ENCODE peak calls at places on chromosomes 12 and 14, in five cellular contexts. One of them, this sample, is unnamed.

GRCh38 chr14:37032863-37033262 is 139.5 kb downstream of the SLC25A21 start:
- DNase-seq in HCT116: no peak
- DNase-seq in hepatocyte: no peak
- DNase-seq in MM.1S: no peak
- DNase-seq in neural progenitor cell: no peak
- DNase-seq in this sample: no peak

GRCh38 chr14:93086441-93087055 is 29.2 kb downstream of the ITPK1 start:
- DNase-seq in HCT116: no peak
- DNase-seq in hepatocyte: no peak
- DNase-seq in MM.1S: peak
- DNase-seq in neural progenitor cell: no peak
- DNase-seq in this sample: no peak

GRCh38 chr14:105508069-105508468 is 17.0 kb downstream of the TEDC1 start:
- DNase-seq in HCT116: no peak
- DNase-seq in hepatocyte: no peak
- DNase-seq in MM.1S: no peak
- DNase-seq in neural progenitor cell: no peak
- DNase-seq in this sample: no peak

GRCh38 chr12:10900972-10901371 is 8.4 kb downstream of the TAS2R13 start:
- DNase-seq in HCT116: no peak
- DNase-seq in hepatocyte: no peak
- DNase-seq in MM.1S: no peak
- DNase-seq in neural progenitor cell: no peak
- DNase-seq in this sample: no peak

GRCh38 chr14:69346710-69347109 is 51.4 kb downstream of the ERH start:
- DNase-seq in HCT116: no peak
- DNase-seq in hepatocyte: peak
- DNase-seq in MM.1S: no peak
- DNase-seq in neural progenitor cell: peak
- DNase-seq in this sample: no peak

GRCh38 chr12:76883151-76883550 is 4.3 kb upstream of the CSRP2 start:
- DNase-seq in HCT116: no peak
- DNase-seq in hepatocyte: no peak
- DNase-seq in MM.1S: no peak
- DNase-seq in neural progenitor cell: no peak
- DNase-seq in this sample: no peak

GRCh38 chr12:83015390-83016225 is 328.9 kb downstream of the TMTC2 start:
- DNase-seq in HCT116: peak
- DNase-seq in hepatocyte: no peak
- DNase-seq in MM.1S: no peak
- DNase-seq in neural progenitor cell: no peak
- DNase-seq in this sample: no peak

GRCh38 chr12:25977047-25977446 is 18.6 kb downstream of the RASSF8 start:
- DNase-seq in HCT116: no peak
- DNase-seq in hepatocyte: no peak
- DNase-seq in MM.1S: no peak
- DNase-seq in neural progenitor cell: peak
- DNase-seq in this sample: no peak

GRCh38 chr14:96502621-96503251 is 554 bp downstream of the PAPOLA start:
- DNase-seq in HCT116: no peak
- DNase-seq in hepatocyte: peak
- DNase-seq in MM.1S: peak
- DNase-seq in neural progenitor cell: peak
- DNase-seq in this sample: peak

GRCh38 chr12:101166866-101167265 is 43.2 kb downstream of the SLC5A8 start:
- DNase-seq in HCT116: no peak
- DNase-seq in hepatocyte: no peak
- DNase-seq in MM.1S: no peak
- DNase-seq in neural progenitor cell: no peak
- DNase-seq in this sample: no peak

GRCh38 chr14:86055512-86055911 is 525.6 kb downstream of the FLRT2 start:
- DNase-seq in HCT116: no peak
- DNase-seq in hepatocyte: no peak
- DNase-seq in MM.1S: no peak
- DNase-seq in neural progenitor cell: peak
- DNase-seq in this sample: peak

GRCh38 chr14:58666737-58667136 is 29.0 kb downstream of the DACT1 start:
- DNase-seq in HCT116: no peak
- DNase-seq in hepatocyte: no peak
- DNase-seq in MM.1S: no peak
- DNase-seq in neural progenitor cell: no peak
- DNase-seq in this sample: no peak

GRCh38 chr14:20143911-20144310 is 5.3 kb downstream of the OR4N5 start:
- DNase-seq in HCT116: no peak
- DNase-seq in hepatocyte: no peak
- DNase-seq in MM.1S: no peak
- DNase-seq in neural progenitor cell: no peak
- DNase-seq in this sample: no peak

GRCh38 chr12:1797011-1797901 is 23.1 kb upstream of the LRTM2 start:
- DNase-seq in HCT116: no peak
- DNase-seq in hepatocyte: no peak
- DNase-seq in MM.1S: peak
- DNase-seq in neural progenitor cell: no peak
- DNase-seq in this sample: no peak

GRCh38 chr12:131896080-131896810 is 1.8 kb downstream of the ULK1 start:
- DNase-seq in HCT116: peak
- DNase-seq in hepatocyte: peak
- DNase-seq in MM.1S: peak
- DNase-seq in neural progenitor cell: peak
- DNase-seq in this sample: peak

GRCh38 chr14:45902241-45902640 is 649.2 kb upstream of the MIS18BP1 start:
- DNase-seq in HCT116: no peak
- DNase-seq in hepatocyte: no peak
- DNase-seq in MM.1S: no peak
- DNase-seq in neural progenitor cell: no peak
- DNase-seq in this sample: no peak

GRCh38 chr12:85155791-85156190 is 119.6 kb downstream of the LRRIQ1 start:
- DNase-seq in HCT116: peak
- DNase-seq in hepatocyte: peak
- DNase-seq in MM.1S: peak
- DNase-seq in neural progenitor cell: peak
- DNase-seq in this sample: peak

GRCh38 chr12:106138279-106138645 is 492 bp downstream of the NUAK1 start:
- DNase-seq in HCT116: no peak
- DNase-seq in hepatocyte: peak
- DNase-seq in MM.1S: no peak
- DNase-seq in neural progenitor cell: no peak
- DNase-seq in this sample: no peak

GRCh38 chr12:23576372-23576771 is 373.1 kb downstream of the SOX5 start:
- DNase-seq in HCT116: no peak
- DNase-seq in hepatocyte: no peak
- DNase-seq in MM.1S: peak
- DNase-seq in neural progenitor cell: no peak
- DNase-seq in this sample: no peak

GRCh38 chr14:69715725-69716482 is 51.0 kb upstream of the SRSF5 start:
- DNase-seq in HCT116: no peak
- DNase-seq in hepatocyte: peak
- DNase-seq in MM.1S: no peak
- DNase-seq in neural progenitor cell: no peak
- DNase-seq in this sample: no peak

GRCh38 chr14:94375552-94376107 is 12.8 kb downstream of the SERPINA1 start:
- DNase-seq in HCT116: no peak
- DNase-seq in hepatocyte: no peak
- DNase-seq in MM.1S: no peak
- DNase-seq in neural progenitor cell: no peak
- DNase-seq in this sample: no peak

GRCh38 chr12:116125981-116126566 is 151.4 kb downstream of the MED13L start:
- DNase-seq in HCT116: no peak
- DNase-seq in hepatocyte: no peak
- DNase-seq in MM.1S: no peak
- DNase-seq in neural progenitor cell: peak
- DNase-seq in this sample: no peak

GRCh38 chr12:122473543-122474323 is 27.0 kb downstream of the ZCCHC8 start:
- DNase-seq in HCT116: no peak
- DNase-seq in hepatocyte: no peak
- DNase-seq in MM.1S: no peak
- DNase-seq in neural progenitor cell: no peak
- DNase-seq in this sample: no peak

GRCh38 chr12:57416039-57416996 is 14.5 kb downstream of the R3HDM2 start:
- DNase-seq in HCT116: peak
- DNase-seq in hepatocyte: no peak
- DNase-seq in MM.1S: no peak
- DNase-seq in neural progenitor cell: no peak
- DNase-seq in this sample: no peak

GRCh38 chr14:39621678-39622077 is 189.4 kb upstream of the FBXO33 start:
- DNase-seq in HCT116: no peak
- DNase-seq in hepatocyte: no peak
- DNase-seq in MM.1S: no peak
- DNase-seq in neural progenitor cell: no peak
- DNase-seq in this sample: no peak

GRCh38 chr14:23442721-23443356 is 7.4 kb upstream of the MYH7 start:
- DNase-seq in HCT116: no peak
- DNase-seq in hepatocyte: no peak
- DNase-seq in MM.1S: no peak
- DNase-seq in neural progenitor cell: peak
- DNase-seq in this sample: no peak

GRCh38 chr14:69149461-69150244 is 3.3 kb downstream of the DCAF5 start:
- DNase-seq in HCT116: no peak
- DNase-seq in hepatocyte: no peak
- DNase-seq in MM.1S: no peak
- DNase-seq in neural progenitor cell: no peak
- DNase-seq in this sample: no peak

GRCh38 chr14:77372304-77372841 is 4.5 kb downstream of the TMED8 start:
- DNase-seq in HCT116: no peak
- DNase-seq in hepatocyte: no peak
- DNase-seq in MM.1S: no peak
- DNase-seq in neural progenitor cell: peak
- DNase-seq in this sample: peak

DNA sequence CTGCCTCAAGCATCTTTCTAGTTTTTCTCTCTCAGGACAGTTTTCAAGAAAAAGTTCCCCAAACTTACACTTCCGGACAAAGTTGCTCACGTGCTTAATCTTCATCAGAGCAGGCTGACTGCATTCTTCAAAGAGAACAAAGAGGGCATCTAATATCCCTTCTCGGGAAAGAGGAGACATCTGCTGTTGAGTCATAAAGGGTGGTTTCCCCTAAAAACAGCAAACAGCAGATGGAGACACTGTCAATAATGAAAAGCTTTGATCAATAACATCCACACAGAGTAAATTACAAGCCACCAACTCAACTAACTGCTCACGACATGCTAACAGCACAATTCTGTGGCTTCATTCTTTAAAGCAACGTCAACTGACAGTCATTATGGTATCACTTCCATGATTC is 8.1 kb downstream of the CIT start:
- DNase-seq in HCT116: no peak
- DNase-seq in hepatocyte: no peak
- DNase-seq in MM.1S: no peak
- DNase-seq in neural progenitor cell: no peak
- DNase-seq in this sample: no peak
- TF ChIP-seq CTCF in HCT116: no peak
- TF ChIP-seq CTCF in hepatocyte: no peak
- TF ChIP-seq CTCF in MM.1S: no peak
- TF ChIP-seq CTCF in neural progenitor cell: no peak
- TF ChIP-seq CTCF in this sample: no peak

DNA sequence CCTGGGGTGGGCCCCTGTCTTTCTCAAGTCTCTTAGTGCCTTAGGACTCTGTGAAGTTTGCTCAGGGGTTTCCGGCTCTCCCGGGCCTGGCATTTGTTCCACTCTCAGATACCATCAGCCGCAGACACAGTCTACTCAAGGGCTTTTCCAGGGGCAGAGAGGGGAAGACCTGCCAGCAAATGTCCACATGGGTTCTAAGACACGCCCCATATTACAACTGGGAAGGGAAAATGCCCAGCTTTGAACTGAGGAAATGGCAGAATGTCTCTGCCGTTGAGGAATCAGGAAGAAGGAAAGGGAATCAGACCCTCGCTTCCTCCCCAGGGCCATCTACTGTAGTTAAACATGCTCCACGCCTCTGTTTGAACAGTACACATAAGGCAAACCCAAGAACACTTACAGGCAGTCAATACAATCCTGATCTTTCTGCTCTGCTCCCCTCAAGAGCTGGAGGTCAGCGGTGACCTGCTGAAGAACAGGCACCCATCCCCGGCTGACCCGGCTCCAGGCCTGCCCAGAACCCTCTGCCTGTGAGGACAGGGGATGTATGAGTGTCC is 7.9 kb downstream of the CCDC85C start:
- DNase-seq in HCT116: no peak
- DNase-seq in hepatocyte: no peak
- DNase-seq in MM.1S: no peak
- DNase-seq in neural progenitor cell: no peak
- DNase-seq in this sample: no peak
- TF ChIP-seq EZH2phosphoT487 in HCT116: no peak
- TF ChIP-seq EZH2phosphoT487 in hepatocyte: no peak
- TF ChIP-seq EZH2phosphoT487 in MM.1S: no peak
- TF ChIP-seq EZH2phosphoT487 in neural progenitor cell: no peak
- TF ChIP-seq EZH2phosphoT487 in this sample: no peak

GRCh38 chr14:28577187-28577586 is 189.4 kb upstream of the FOXG1 start:
- DNase-seq in HCT116: no peak
- DNase-seq in hepatocyte: no peak
- DNase-seq in MM.1S: no peak
- DNase-seq in neural progenitor cell: no peak
- DNase-seq in this sample: no peak

GRCh38 chr14:28576523-28576922 is 190.1 kb upstream of the FOXG1 start:
- DNase-seq in HCT116: no peak
- DNase-seq in hepatocyte: no peak
- DNase-seq in MM.1S: no peak
- DNase-seq in neural progenitor cell: no peak
- DNase-seq in this sample: no peak

GRCh38 chr14:28577711-28578131 is 188.9 kb upstream of the FOXG1 start:
- DNase-seq in HCT116: no peak
- DNase-seq in hepatocyte: no peak
- DNase-seq in MM.1S: no peak
- DNase-seq in neural progenitor cell: no peak
- DNase-seq in this sample: no peak
- H3K27ac ChIP-seq in HCT116: no peak
- H3K27ac ChIP-seq in hepatocyte: no peak
- H3K27ac ChIP-seq in MM.1S: no peak
- H3K27ac ChIP-seq in neural progenitor cell: no peak
- H3K27ac ChIP-seq in this sample: no peak

DNA sequence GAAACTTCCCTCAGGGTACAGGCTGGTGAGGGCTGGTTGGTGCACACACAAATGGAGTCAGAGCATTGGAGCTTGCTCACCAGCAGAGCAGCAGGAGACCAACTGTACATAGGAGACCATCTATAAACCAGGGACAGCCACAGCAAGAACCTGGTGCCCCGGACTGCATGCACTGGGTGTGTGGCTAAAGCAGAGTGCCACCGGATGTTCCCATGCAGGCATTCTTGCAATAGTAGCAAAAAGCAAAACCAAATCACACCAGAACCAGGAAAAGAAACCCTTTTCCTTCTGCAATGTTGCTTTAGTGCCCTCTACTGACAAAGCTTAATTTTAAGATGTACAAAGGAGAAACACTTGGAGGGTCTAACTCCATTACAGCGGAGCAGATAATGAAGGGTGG is 136.3 kb downstream of the MDGA2 start:
- DNase-seq in HCT116: no peak
- DNase-seq in hepatocyte: peak
- DNase-seq in MM.1S: no peak
- DNase-seq in neural progenitor cell: peak
- DNase-seq in this sample: peak
- TF ChIP-seq CTCF in HCT116: peak
- TF ChIP-seq CTCF in hepatocyte: peak
- TF ChIP-seq CTCF in MM.1S: peak
- TF ChIP-seq CTCF in neural progenitor cell: peak
- TF ChIP-seq CTCF in this sample: peak